ENCODE peak calls at places on chromosomes 3 and 15, in eight cellular contexts. I is ovary, P is GM12891, F is IMR-90, Y is A549, R is adrenal gland, U is tibial nerve, O is esophagus muscularis mucosa. V is an unnamed sample.

GRCh38 chr15:49023354-49023753 is 22.9 kb downstream of the SECISBP2L start:
- DNase-seq in I (no peak), P (no peak), F (no peak), Y (no peak), R (no peak), U (no peak), O (no peak), V (no peak)

GRCh38 chr15:81899024-81899423 is 146.8 kb downstream of the MEX3B start:
- DNase-seq in I (no peak), P (no peak), F (no peak), Y (no peak), R (no peak), U (no peak), O (no peak), V (no peak)

GRCh38 chr3:151918253-151919029 is 45.0 kb downstream of the SUCNR1 start:
- DNase-seq in I (no peak), P (peak), F (peak), Y (peak), R (no peak), U (no peak), O (no peak), V (peak)

GRCh38 chr3:171776839-171777607 is 33.3 kb downstream of the PLD1 start:
- DNase-seq in I (no peak), P (no peak), F (no peak), Y (no peak), R (no peak), U (no peak), O (no peak), V (no peak)

GRCh38 chr3:27630892-27631291 is 91.2 kb downstream of the EOMES start:
- DNase-seq in I (no peak), P (no peak), F (peak), Y (peak), R (no peak), U (no peak), O (no peak), V (no peak)

GRCh38 chr3:29555590-29555989 is 274.7 kb downstream of the RBMS3 start:
- DNase-seq in I (no peak), P (no peak), F (no peak), Y (no peak), R (no peak), U (no peak), O (no peak), V (no peak)

GRCh38 chr3:167740961-167741587 is 5.6 kb downstream of the SERPINI1 start:
- DNase-seq in I (no peak), P (no peak), F (peak), Y (peak), R (no peak), U (no peak), O (no peak), V (peak)

GRCh38 chr3:52689151-52689550 is 3.3 kb downstream of the GNL3 start:
- DNase-seq in I (no peak), P (no peak), F (no peak), Y (no peak), R (no peak), U (no peak), O (no peak), V (no peak)

GRCh38 chr15:31523027-31523654 is 196.5 kb downstream of the KLF13 start:
- DNase-seq in I (no peak), P (no peak), F (no peak), Y (no peak), R (no peak), U (no peak), O (no peak), V (no peak)

GRCh38 chr15:99092554-99093172 is 12.2 kb upstream of the SYNM start:
- DNase-seq in I (no peak), P (no peak), F (no peak), Y (no peak), R (no peak), U (no peak), O (no peak), V (no peak)

GRCh38 chr3:194277547-194278091 is 73.5 kb downstream of the CPN2 start:
- DNase-seq in I (peak), P (no peak), F (peak), Y (no peak), R (peak), U (no peak), O (no peak), V (no peak)

GRCh38 chr3:64224826-64225606 is at the start of gene PRICKLE2:
- DNase-seq in I (peak), P (no peak), F (peak), Y (peak), R (peak), U (peak), O (peak), V (no peak)

GRCh38 chr3:101940521-101940992 is 91.2 kb downstream of the NFKBIZ start:
- DNase-seq in I (peak), P (no peak), F (peak), Y (no peak), R (no peak), U (no peak), O (no peak), V (no peak)

GRCh38 chr3:16183601-16184270 is 9.3 kb downstream of the GALNT15 start:
- DNase-seq in I (peak), P (no peak), F (peak), Y (no peak), R (peak), U (peak), O (no peak), V (no peak)

GRCh38 chr15:97902140-97902780 is 58.2 kb upstream of the ARRDC4 start:
- DNase-seq in I (no peak), P (no peak), F (peak), Y (no peak), R (no peak), U (no peak), O (no peak), V (no peak)

GRCh38 chr3:177263615-177264365 is 66.5 kb upstream of the TBL1XR1 start:
- DNase-seq in I (no peak), P (no peak), F (peak), Y (no peak), R (no peak), U (no peak), O (no peak), V (peak)

GRCh38 chr15:93001881-93002280 is 87.1 kb downstream of the RGMA start:
- DNase-seq in I (no peak), P (no peak), F (no peak), Y (no peak), R (no peak), U (no peak), O (no peak), V (peak)

GRCh38 chr15:62060896-62061280 is 641 bp upstream of the VPS13C start:
- DNase-seq in I (no peak), P (no peak), F (no peak), Y (no peak), R (no peak), U (no peak), O (no peak), V (no peak)

GRCh38 chr3:23071758-23072157 is 131.4 kb upstream of the UBE2E2 start:
- DNase-seq in I (no peak), P (no peak), F (no peak), Y (no peak), R (peak), U (peak), O (peak), V (no peak)

GRCh38 chr3:143634427-143634826 is 213.8 kb downstream of the SLC9A9 start:
- DNase-seq in I (no peak), P (no peak), F (no peak), Y (no peak), R (no peak), U (no peak), O (no peak), V (no peak)

GRCh38 chr3:129723558-129724324 is 117.3 kb upstream of the PLXND1 start:
- DNase-seq in I (peak), P (no peak), F (peak), Y (no peak), R (peak), U (peak), O (no peak), V (no peak)

GRCh38 chr15:68386587-68387287 is 45.2 kb downstream of the ITGA11 start:
- DNase-seq in I (no peak), P (no peak), F (no peak), Y (no peak), R (peak), U (no peak), O (peak), V (no peak)

GRCh38 chr3:41974223-41974622 is 12.3 kb upstream of the ULK4 start:
- DNase-seq in I (no peak), P (no peak), F (no peak), Y (no peak), R (no peak), U (no peak), O (no peak), V (no peak)

GRCh38 chr3:73605388-73605787 is 19.4 kb downstream of the PDZRN3 start:
- DNase-seq in I (no peak), P (no peak), F (peak), Y (no peak), R (no peak), U (no peak), O (no peak), V (no peak)

GRCh38 chr15:65980824-65981456 is 111.6 kb downstream of the RAB11A start:
- DNase-seq in I (peak), P (no peak), F (peak), Y (peak), R (peak), U (peak), O (no peak), V (peak)

GRCh38 chr3:107421170-107421792 is 44.0 kb downstream of the CCDC54 start:
- DNase-seq in I (peak), P (no peak), F (peak), Y (no peak), R (peak), U (peak), O (no peak), V (peak)

GRCh38 chr3:16033889-16034687 is 140.4 kb upstream of the GALNT15 start:
- DNase-seq in I (no peak), P (no peak), F (peak), Y (no peak), R (no peak), U (no peak), O (no peak), V (no peak)

GRCh38 chr15:36753173-36753572 is 173.7 kb downstream of the CDIN1 start:
- DNase-seq in I (no peak), P (no peak), F (no peak), Y (no peak), R (no peak), U (no peak), O (no peak), V (no peak)

GRCh38 chr15:36758800-36759199 is 179.4 kb downstream of the CDIN1 start:
- DNase-seq in I (no peak), P (no peak), F (no peak), Y (no peak), R (no peak), U (no peak), O (no peak), V (no peak)

GRCh38 chr15:36755341-36755740 is 175.9 kb downstream of the CDIN1 start:
- DNase-seq in I (no peak), P (no peak), F (no peak), Y (no peak), R (no peak), U (no peak), O (no peak), V (no peak)

GRCh38 chr15:36756707-36757106 is 177.3 kb downstream of the CDIN1 start:
- DNase-seq in I (no peak), P (no peak), F (no peak), Y (no peak), R (no peak), U (no peak), O (no peak), V (no peak)

GRCh38 chr15:36757189-36757814 is 177.9 kb downstream of the CDIN1 start:
- DNase-seq in I (no peak), P (no peak), F (peak), Y (no peak), R (no peak), U (no peak), O (no peak), V (no peak)
- TF ChIP-seq POLR2A in I (no peak), P (no peak), F (no peak), Y (no peak), R (no peak), U (no peak), O (no peak), V (no peak)

GRCh38 chr3:153069598-153069997 is 92.4 kb upstream of the RAP2B start:
- DNase-seq in I (no peak), P (no peak), F (no peak), Y (no peak), R (no peak), U (no peak), O (no peak), V (peak)

GRCh38 chr3:153072382-153072781 is 89.6 kb upstream of the RAP2B start:
- DNase-seq in I (no peak), P (no peak), F (no peak), Y (no peak), R (no peak), U (no peak), O (no peak), V (peak)

GRCh38 chr3:153072856-153073255 is 89.2 kb upstream of the RAP2B start:
- DNase-seq in I (no peak), P (no peak), F (no peak), Y (no peak), R (no peak), U (no peak), O (no peak), V (no peak)

GRCh38 chr3:153073636-153074035 is 88.4 kb upstream of the RAP2B start:
- DNase-seq in I (no peak), P (no peak), F (no peak), Y (no peak), R (no peak), U (no peak), O (no peak), V (no peak)

GRCh38 chr3:153070153-153070868 is 91.7 kb upstream of the RAP2B start:
- DNase-seq in I (no peak), P (no peak), F (peak), Y (peak), R (no peak), U (no peak), O (no peak), V (peak)
- TF ChIP-seq POLR2A in I (no peak), P (no peak), F (no peak), Y (no peak), R (no peak), U (no peak), O (no peak), V (no peak)

GRCh38 chr3:11204697-11205397 is 50.6 kb downstream of the HRH1 start:
- DNase-seq in I (no peak), P (no peak), F (no peak), Y (no peak), R (no peak), U (no peak), O (no peak), V (no peak)
- TF ChIP-seq POLR2A in I (no peak), P (no peak), F (no peak), Y (no peak), R (no peak), U (no peak), O (no peak), V (no peak)

GRCh38 chr3:181933052-181933618 is 221.4 kb downstream of the SOX2 start:
- DNase-seq in I (no peak), P (no peak), F (no peak), Y (no peak), R (no peak), U (no peak), O (no peak), V (no peak)

GRCh38 chr3:181932039-181932438 is 220.3 kb downstream of the SOX2 start:
- DNase-seq in I (no peak), P (no peak), F (no peak), Y (no peak), R (no peak), U (no peak), O (no peak), V (no peak)

GRCh38 chr3:181935915-181936314 is 224.2 kb downstream of the SOX2 start:
- DNase-seq in I (no peak), P (no peak), F (no peak), Y (no peak), R (no peak), U (no peak), O (no peak), V (no peak)

DNA sequence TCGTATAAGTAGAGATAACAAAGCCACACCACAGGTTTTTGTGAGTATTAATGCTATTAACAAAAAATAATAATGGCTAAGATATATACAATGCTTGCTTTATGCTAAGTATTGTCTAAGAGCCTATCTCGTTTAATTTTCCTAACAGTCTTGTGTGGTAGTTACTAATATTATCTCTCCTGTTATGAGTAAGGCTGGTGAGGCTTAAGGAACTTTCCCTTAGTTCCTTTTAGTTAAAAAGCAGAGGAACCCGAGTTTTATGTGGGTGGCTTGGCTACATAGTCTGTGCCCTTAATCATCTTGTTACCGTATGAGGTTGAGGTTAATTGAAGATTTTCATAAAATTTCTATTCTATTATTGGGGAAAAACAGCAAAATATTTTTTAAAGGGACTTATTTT is 218.4 kb downstream of the SOX2 start:
- DNase-seq in I (no peak), P (no peak), F (no peak), Y (no peak), R (no peak), U (no peak), O (no peak), V (no peak)
- TF ChIP-seq POLR2A in I (no peak), P (no peak), F (no peak), Y (no peak), R (no peak), U (no peak), O (no peak), V (no peak)

GRCh38 chr3:112293368-112294321 is at the start of gene SLC9C1:
- DNase-seq in I (peak), P (no peak), F (peak), Y (peak), R (no peak), U (peak), O (no peak), V (peak)
- TF ChIP-seq POLR2A in I (no peak), P (no peak), F (no peak), Y (no peak), R (no peak), U (no peak), O (no peak), V (no peak)

DNA sequence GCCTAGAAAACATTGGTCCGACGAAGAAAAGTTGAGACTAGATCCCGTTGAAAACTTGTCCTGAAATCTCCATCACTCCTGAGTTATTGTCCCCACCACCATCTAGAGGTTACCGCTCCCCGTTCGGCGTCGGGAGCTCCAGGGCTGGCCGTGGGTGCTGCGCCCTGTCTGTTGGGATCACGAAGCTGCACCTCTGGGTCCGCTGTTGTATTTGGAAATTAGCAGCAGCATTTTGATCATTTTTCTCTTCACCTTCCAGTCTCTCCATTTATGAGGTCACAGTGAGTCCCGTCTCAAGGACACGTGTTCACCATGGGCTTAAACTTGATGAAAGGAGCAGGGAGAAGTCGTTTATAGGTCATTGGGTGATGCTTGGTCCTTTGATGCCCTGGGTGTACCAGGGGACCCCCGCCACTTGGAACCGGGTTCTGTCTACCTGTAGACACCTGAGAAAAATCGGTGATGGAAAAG is 565 bp downstream of the MANF start:
- DNase-seq in I (no peak), P (no peak), F (no peak), Y (no peak), R (no peak), U (no peak), O (no peak), V (no peak)
- TF ChIP-seq POLR2A in I (no peak), P (no peak), F (no peak), Y (no peak), R (no peak), U (no peak), O (no peak), V (no peak)

GRCh38 chr3:172951511-172951910 is 189.5 kb downstream of the SPATA16 start:
- DNase-seq in I (no peak), P (no peak), F (no peak), Y (no peak), R (no peak), U (no peak), O (no peak), V (no peak)

GRCh38 chr3:172946061-172946460 is 195.0 kb downstream of the SPATA16 start:
- DNase-seq in I (no peak), P (no peak), F (no peak), Y (no peak), R (no peak), U (no peak), O (peak), V (no peak)
- TF ChIP-seq POLR2A in I (no peak), P (no peak), F (no peak), Y (no peak), R (no peak), U (no peak), O (no peak), V (no peak)

GRCh38 chr15:89335289-89336041 is 841 bp upstream of the POLG start:
- DNase-seq in I (peak), P (no peak), F (no peak), Y (no peak), R (no peak), U (peak), O (no peak), V (no peak)

GRCh38 chr15:89332446-89332845 is 2.2 kb downstream of the POLG start:
- DNase-seq in I (no peak), P (no peak), F (peak), Y (peak), R (no peak), U (no peak), O (no peak), V (peak)

GRCh38 chr15:89333011-89333860 is 1.4 kb downstream of the POLG start:
- DNase-seq in I (no peak), P (no peak), F (no peak), Y (no peak), R (no peak), U (no peak), O (no peak), V (peak)

GRCh38 chr15:89333959-89334509 is 590 bp downstream of the POLG start:
- DNase-seq in I (no peak), P (no peak), F (no peak), Y (no peak), R (no peak), U (no peak), O (no peak), V (no peak)

GRCh38 chr15:89334510-89335288 is at the start of gene POLG:
- DNase-seq in I (peak), P (peak), F (peak), Y (peak), R (peak), U (peak), O (peak), V (peak)
- TF ChIP-seq POLR2A in I (peak), P (peak), F (peak), Y (peak), R (peak), U (peak), O (peak), V (peak)

GRCh38 chr3:187738400-187739124 is 6.7 kb downstream of the BCL6 start:
- DNase-seq in I (peak), P (peak), F (peak), Y (peak), R (peak), U (peak), O (peak), V (peak)
- TF ChIP-seq POLR2A in I (peak), P (no peak), F (peak), Y (peak), R (no peak), U (no peak), O (peak), V (no peak)

GRCh38 chr3:66497288-66497972 is 3.4 kb downstream of the LRIG1 start:
- DNase-seq in I (no peak), P (no peak), F (no peak), Y (no peak), R (no peak), U (no peak), O (no peak), V (no peak)
- TF ChIP-seq POLR2A in I (no peak), P (no peak), F (no peak), Y (no peak), R (no peak), U (no peak), O (no peak), V (no peak)